ENCODE peak calls at places on chromosomes 6 and 20, in five cellular contexts. R is endothelial cell, V is substantia nigra, T is T-helper 9 cell, F is H4. U is an unnamed sample.

GRCh38 chr6:135880066-135880972 is 28.8 kb downstream of the PDE7B start:
- DNase-seq in R (no peak), V (no peak), T (peak), F (peak), U (no peak)

GRCh38 chr6:45472383-45472782 is 94.6 kb upstream of the SUPT3H start:
- DNase-seq in R (no peak), V (no peak), T (no peak), F (no peak), U (no peak)

GRCh38 chr6:139376604-139377218 is 2.3 kb upstream of the CITED2 start:
- DNase-seq in R (no peak), V (no peak), T (no peak), F (peak), U (no peak)

GRCh38 chr6:105649192-105649591 is 246.3 kb upstream of the PREP start:
- DNase-seq in R (no peak), V (no peak), T (no peak), F (no peak), U (no peak)

GRCh38 chr6:103273048-103273447 is 1586.7 kb downstream of the HACE1 start:
- DNase-seq in R (no peak), V (no peak), T (no peak), F (peak), U (peak)

GRCh38 chr20:39789411-39789810 is 827.3 kb downstream of the DHX35 start:
- DNase-seq in R (no peak), V (no peak), T (no peak), F (no peak), U (no peak)

GRCh38 chr6:73790572-73790971 is 94.6 kb downstream of the CD109 start:
- DNase-seq in R (no peak), V (no peak), T (no peak), F (no peak), U (no peak)

GRCh38 chr6:139376054-139376355 is 1.6 kb upstream of the CITED2 start:
- DNase-seq in R (no peak), V (no peak), T (peak), F (peak), U (no peak)

GRCh38 chr20:53897884-53898557 is 172.4 kb downstream of the BCAS1 start:
- DNase-seq in R (no peak), V (no peak), T (no peak), F (no peak), U (no peak)

U was measured in SHP77.